ENCODE peak calls at places on chromosomes 5 and 9, in ten cellular contexts. One of them, this sample, is unnamed.

GRCh38 chr5:154274828-154275185 is 84.3 kb downstream of the GALNT10 start:
- DNase-seq in upper lobe of right lung: no peak
- DNase-seq in fibroblast of lung: peak
- DNase-seq in brain microvascular endothelial cell: no peak
- DNase-seq in A549: no peak
- DNase-seq in dorsolateral prefrontal cortex: no peak
- DNase-seq in IMR-90: peak
- DNase-seq in left ventricle myocardium inferior: no peak
- DNase-seq in CD8-positive, alpha-beta memory T cell: no peak
- DNase-seq in aorta: no peak
- DNase-seq in this sample: no peak

GRCh38 chr9:127520941-127521918 is 69.9 kb downstream of the LRSAM1 start:
- DNase-seq in brain microvascular endothelial cell: peak
- DNase-seq in upper lobe of right lung: no peak
- DNase-seq in left ventricle myocardium inferior: no peak
- DNase-seq in dorsolateral prefrontal cortex: no peak
- DNase-seq in fibroblast of lung: peak
- DNase-seq in aorta: peak
- DNase-seq in A549: no peak
- DNase-seq in IMR-90: peak
- DNase-seq in CD8-positive, alpha-beta memory T cell: no peak
- DNase-seq in this sample: no peak

GRCh38 chr9:131942076-131942720 is 137.5 kb downstream of the MED27 start:
- DNase-seq in A549: no peak
- DNase-seq in fibroblast of lung: no peak
- DNase-seq in upper lobe of right lung: no peak
- DNase-seq in IMR-90: peak
- DNase-seq in brain microvascular endothelial cell: no peak
- DNase-seq in left ventricle myocardium inferior: no peak
- DNase-seq in dorsolateral prefrontal cortex: no peak
- DNase-seq in aorta: no peak
- DNase-seq in CD8-positive, alpha-beta memory T cell: no peak
- DNase-seq in this sample: no peak

GRCh38 chr5:93343570-93343969 is 237.4 kb downstream of the NR2F1-AS1 start:
- DNase-seq in brain microvascular endothelial cell: no peak
- DNase-seq in CD8-positive, alpha-beta memory T cell: no peak
- DNase-seq in upper lobe of right lung: no peak
- DNase-seq in IMR-90: peak
- DNase-seq in dorsolateral prefrontal cortex: no peak
- DNase-seq in A549: no peak
- DNase-seq in aorta: no peak
- DNase-seq in fibroblast of lung: peak
- DNase-seq in left ventricle myocardium inferior: no peak
- DNase-seq in this sample: no peak

GRCh38 chr5:133450311-133450710 is 162.0 kb downstream of the FSTL4 start:
- DNase-seq in IMR-90: no peak
- DNase-seq in CD8-positive, alpha-beta memory T cell: no peak
- DNase-seq in brain microvascular endothelial cell: no peak
- DNase-seq in left ventricle myocardium inferior: no peak
- DNase-seq in upper lobe of right lung: no peak
- DNase-seq in dorsolateral prefrontal cortex: no peak
- DNase-seq in aorta: no peak
- DNase-seq in A549: no peak
- DNase-seq in fibroblast of lung: no peak
- DNase-seq in this sample: no peak

GRCh38 chr9:74770508-74771261 is 117.0 kb downstream of the TRPM6 start:
- DNase-seq in left ventricle myocardium inferior: no peak
- DNase-seq in IMR-90: no peak
- DNase-seq in brain microvascular endothelial cell: peak
- DNase-seq in CD8-positive, alpha-beta memory T cell: peak
- DNase-seq in fibroblast of lung: no peak
- DNase-seq in dorsolateral prefrontal cortex: no peak
- DNase-seq in A549: peak
- DNase-seq in upper lobe of right lung: no peak
- DNase-seq in aorta: no peak
- DNase-seq in this sample: peak

GRCh38 chr5:59620535-59621212 is 272.9 kb downstream of the PDE4D start:
- DNase-seq in dorsolateral prefrontal cortex: no peak
- DNase-seq in IMR-90: no peak
- DNase-seq in aorta: no peak
- DNase-seq in fibroblast of lung: peak
- DNase-seq in brain microvascular endothelial cell: no peak
- DNase-seq in upper lobe of right lung: no peak
- DNase-seq in left ventricle myocardium inferior: no peak
- DNase-seq in A549: no peak
- DNase-seq in CD8-positive, alpha-beta memory T cell: no peak
- DNase-seq in this sample: no peak

GRCh38 chr9:115694014-115694413 is 459.6 kb upstream of the PAPPA start:
- DNase-seq in upper lobe of right lung: no peak
- DNase-seq in left ventricle myocardium inferior: no peak
- DNase-seq in aorta: no peak
- DNase-seq in dorsolateral prefrontal cortex: no peak
- DNase-seq in A549: peak
- DNase-seq in brain microvascular endothelial cell: peak
- DNase-seq in IMR-90: peak
- DNase-seq in CD8-positive, alpha-beta memory T cell: no peak
- DNase-seq in fibroblast of lung: peak
- DNase-seq in this sample: peak

GRCh38 chr5:37799865-37800421 is 39.9 kb downstream of the GDNF start:
- DNase-seq in upper lobe of right lung: no peak
- DNase-seq in fibroblast of lung: no peak
- DNase-seq in A549: no peak
- DNase-seq in aorta: no peak
- DNase-seq in brain microvascular endothelial cell: no peak
- DNase-seq in left ventricle myocardium inferior: no peak
- DNase-seq in dorsolateral prefrontal cortex: no peak
- DNase-seq in IMR-90: no peak
- DNase-seq in CD8-positive, alpha-beta memory T cell: no peak
- DNase-seq in this sample: no peak

GRCh38 chr9:14127656-14128055 is 186.3 kb downstream of the NFIB start:
- DNase-seq in CD8-positive, alpha-beta memory T cell: no peak
- DNase-seq in brain microvascular endothelial cell: peak
- DNase-seq in fibroblast of lung: peak
- DNase-seq in left ventricle myocardium inferior: no peak
- DNase-seq in aorta: no peak
- DNase-seq in dorsolateral prefrontal cortex: no peak
- DNase-seq in A549: no peak
- DNase-seq in IMR-90: peak
- DNase-seq in upper lobe of right lung: no peak
- DNase-seq in this sample: no peak

GRCh38 chr5:127696688-127697087 is 6.5 kb upstream of the CCDC192 start:
- DNase-seq in upper lobe of right lung: no peak
- DNase-seq in brain microvascular endothelial cell: peak
- DNase-seq in left ventricle myocardium inferior: no peak
- DNase-seq in CD8-positive, alpha-beta memory T cell: no peak
- DNase-seq in fibroblast of lung: peak
- DNase-seq in A549: no peak
- DNase-seq in dorsolateral prefrontal cortex: no peak
- DNase-seq in IMR-90: peak
- DNase-seq in aorta: no peak
- DNase-seq in this sample: no peak

GRCh38 chr5:137344723-137345322 is 154.3 kb downstream of the SPOCK1 start:
- DNase-seq in fibroblast of lung: peak
- DNase-seq in A549: peak
- DNase-seq in dorsolateral prefrontal cortex: no peak
- DNase-seq in CD8-positive, alpha-beta memory T cell: no peak
- DNase-seq in IMR-90: peak
- DNase-seq in upper lobe of right lung: no peak
- DNase-seq in aorta: no peak
- DNase-seq in left ventricle myocardium inferior: no peak
- DNase-seq in brain microvascular endothelial cell: peak
- DNase-seq in this sample: peak

GRCh38 chr9:112310826-112311225 is 22.6 kb downstream of the PTBP3 start:
- DNase-seq in upper lobe of right lung: no peak
- DNase-seq in CD8-positive, alpha-beta memory T cell: no peak
- DNase-seq in left ventricle myocardium inferior: no peak
- DNase-seq in brain microvascular endothelial cell: no peak
- DNase-seq in dorsolateral prefrontal cortex: no peak
- DNase-seq in IMR-90: no peak
- DNase-seq in fibroblast of lung: no peak
- DNase-seq in A549: no peak
- DNase-seq in aorta: no peak
- DNase-seq in this sample: peak

GRCh38 chr9:136329636-136330405 is 2.5 kb downstream of the GPSM1 start:
- DNase-seq in IMR-90: no peak
- DNase-seq in left ventricle myocardium inferior: no peak
- DNase-seq in upper lobe of right lung: no peak
- DNase-seq in fibroblast of lung: no peak
- DNase-seq in aorta: no peak
- DNase-seq in dorsolateral prefrontal cortex: no peak
- DNase-seq in A549: no peak
- DNase-seq in brain microvascular endothelial cell: no peak
- DNase-seq in CD8-positive, alpha-beta memory T cell: no peak
- DNase-seq in this sample: no peak

GRCh38 chr9:98780059-98780749 is 16.2 kb downstream of the ANKS6 start:
- DNase-seq in fibroblast of lung: no peak
- DNase-seq in CD8-positive, alpha-beta memory T cell: no peak
- DNase-seq in dorsolateral prefrontal cortex: no peak
- DNase-seq in upper lobe of right lung: no peak
- DNase-seq in brain microvascular endothelial cell: no peak
- DNase-seq in left ventricle myocardium inferior: no peak
- DNase-seq in A549: no peak
- DNase-seq in IMR-90: no peak
- DNase-seq in aorta: no peak
- DNase-seq in this sample: no peak

GRCh38 chr5:178467261-178468195 is 122.7 kb downstream of the COL23A1 start:
- DNase-seq in IMR-90: peak
- DNase-seq in aorta: peak
- DNase-seq in fibroblast of lung: no peak
- DNase-seq in CD8-positive, alpha-beta memory T cell: no peak
- DNase-seq in left ventricle myocardium inferior: peak
- DNase-seq in upper lobe of right lung: peak
- DNase-seq in A549: no peak
- DNase-seq in dorsolateral prefrontal cortex: no peak
- DNase-seq in brain microvascular endothelial cell: peak
- DNase-seq in this sample: no peak

GRCh38 chr9:131578778-131579504 is 33.6 kb downstream of the PRRT1B start:
- DNase-seq in brain microvascular endothelial cell: no peak
- DNase-seq in upper lobe of right lung: no peak
- DNase-seq in fibroblast of lung: no peak
- DNase-seq in dorsolateral prefrontal cortex: no peak
- DNase-seq in aorta: peak
- DNase-seq in CD8-positive, alpha-beta memory T cell: peak
- DNase-seq in left ventricle myocardium inferior: no peak
- DNase-seq in A549: no peak
- DNase-seq in IMR-90: no peak
- DNase-seq in this sample: no peak

DNA sequence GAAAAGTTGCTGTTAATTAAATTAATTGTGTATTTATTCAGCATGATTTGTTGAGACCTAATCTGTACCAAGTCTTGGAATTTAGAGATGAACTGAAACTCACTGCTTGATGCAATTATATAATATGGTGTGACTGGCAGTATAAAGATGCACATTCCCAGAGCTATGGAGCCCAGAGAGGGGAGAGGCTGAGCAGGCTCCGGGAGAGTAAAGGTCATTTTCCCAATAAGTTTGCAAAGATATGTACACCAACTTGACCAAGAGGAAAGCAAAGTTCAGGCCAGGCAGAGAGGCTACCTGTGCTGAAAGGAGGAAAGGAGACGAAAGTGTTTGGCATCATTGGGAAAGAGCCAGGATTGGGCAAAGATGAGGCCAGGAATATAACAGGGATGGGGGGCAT is 271.7 kb upstream of the KLF4 start:
- DNase-seq in aorta: no peak
- DNase-seq in A549: no peak
- DNase-seq in CD8-positive, alpha-beta memory T cell: no peak
- DNase-seq in dorsolateral prefrontal cortex: no peak
- DNase-seq in left ventricle myocardium inferior: no peak
- DNase-seq in IMR-90: no peak
- DNase-seq in upper lobe of right lung: no peak
- DNase-seq in brain microvascular endothelial cell: no peak
- DNase-seq in fibroblast of lung: no peak
- DNase-seq in this sample: no peak
- H3K27ac ChIP-seq in aorta: no peak
- H3K27ac ChIP-seq in A549: no peak
- H3K27ac ChIP-seq in CD8-positive, alpha-beta memory T cell: no peak
- H3K27ac ChIP-seq in dorsolateral prefrontal cortex: no peak
- H3K27ac ChIP-seq in left ventricle myocardium inferior: peak
- H3K27ac ChIP-seq in IMR-90: no peak
- H3K27ac ChIP-seq in upper lobe of right lung: peak
- H3K27ac ChIP-seq in brain microvascular endothelial cell: no peak
- H3K27ac ChIP-seq in fibroblast of lung: no peak
- H3K27ac ChIP-seq in this sample: no peak

GRCh38 chr9:93128011-93128714 is 5.9 kb downstream of the NINJ1 start:
- DNase-seq in dorsolateral prefrontal cortex: no peak
- DNase-seq in CD8-positive, alpha-beta memory T cell: no peak
- DNase-seq in A549: no peak
- DNase-seq in fibroblast of lung: no peak
- DNase-seq in aorta: peak
- DNase-seq in brain microvascular endothelial cell: no peak
- DNase-seq in left ventricle myocardium inferior: no peak
- DNase-seq in IMR-90: no peak
- DNase-seq in upper lobe of right lung: peak
- DNase-seq in this sample: no peak
- H3K4me3 ChIP-seq in dorsolateral prefrontal cortex: peak
- H3K4me3 ChIP-seq in CD8-positive, alpha-beta memory T cell: no peak
- H3K4me3 ChIP-seq in A549: no peak
- H3K4me3 ChIP-seq in fibroblast of lung: no peak
- H3K4me3 ChIP-seq in aorta: no peak
- H3K4me3 ChIP-seq in brain microvascular endothelial cell: no peak
- H3K4me3 ChIP-seq in left ventricle myocardium inferior: no peak
- H3K4me3 ChIP-seq in IMR-90: no peak
- H3K4me3 ChIP-seq in upper lobe of right lung: no peak
- H3K4me3 ChIP-seq in this sample: no peak

DNA sequence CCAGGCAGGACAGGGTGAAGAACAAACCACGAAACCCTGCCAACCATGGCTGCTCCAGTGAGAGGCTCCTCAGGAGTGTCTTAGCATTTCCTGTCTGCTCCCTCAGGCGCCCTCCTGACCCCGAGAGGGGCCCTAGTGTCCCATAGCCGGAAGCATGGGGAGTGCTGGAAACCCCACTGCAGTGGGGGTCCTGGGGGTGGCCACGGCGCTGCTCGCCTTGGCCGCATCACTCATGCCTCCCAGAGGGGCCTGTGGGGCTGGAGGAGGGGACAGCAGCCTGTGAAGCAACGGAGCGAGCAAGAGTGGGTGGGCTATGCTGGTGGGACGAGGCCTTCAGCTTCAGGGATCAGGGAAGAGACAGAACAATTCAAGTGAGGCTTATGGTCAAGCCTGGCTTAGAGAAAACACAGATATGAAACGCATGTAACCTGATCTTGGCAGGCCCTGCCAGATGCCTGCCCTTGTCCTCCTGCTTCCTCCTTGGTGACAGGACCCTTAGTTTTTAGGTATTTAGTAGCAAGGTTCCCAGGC is 219.1 kb downstream of the FANCC start:
- DNase-seq in IMR-90: no peak
- DNase-seq in left ventricle myocardium inferior: no peak
- DNase-seq in aorta: no peak
- DNase-seq in brain microvascular endothelial cell: no peak
- DNase-seq in A549: no peak
- DNase-seq in upper lobe of right lung: no peak
- DNase-seq in dorsolateral prefrontal cortex: no peak
- DNase-seq in fibroblast of lung: no peak
- DNase-seq in CD8-positive, alpha-beta memory T cell: no peak
- DNase-seq in this sample: no peak
- H3K27ac ChIP-seq in IMR-90: no peak
- H3K27ac ChIP-seq in left ventricle myocardium inferior: peak
- H3K27ac ChIP-seq in aorta: peak
- H3K27ac ChIP-seq in brain microvascular endothelial cell: no peak
- H3K27ac ChIP-seq in A549: no peak
- H3K27ac ChIP-seq in upper lobe of right lung: no peak
- H3K27ac ChIP-seq in dorsolateral prefrontal cortex: peak
- H3K27ac ChIP-seq in fibroblast of lung: no peak
- H3K27ac ChIP-seq in CD8-positive, alpha-beta memory T cell: no peak
- H3K27ac ChIP-seq in this sample: no peak

GRCh38 chr5:159106569-159107282 is 7.0 kb upstream of the EBF1 start:
- DNase-seq in brain microvascular endothelial cell: peak
- DNase-seq in CD8-positive, alpha-beta memory T cell: peak
- DNase-seq in left ventricle myocardium inferior: peak
- DNase-seq in dorsolateral prefrontal cortex: peak
- DNase-seq in fibroblast of lung: peak
- DNase-seq in aorta: peak
- DNase-seq in upper lobe of right lung: peak
- DNase-seq in IMR-90: peak
- DNase-seq in A549: peak
- DNase-seq in this sample: peak
- H3K4me3 ChIP-seq in brain microvascular endothelial cell: peak
- H3K4me3 ChIP-seq in CD8-positive, alpha-beta memory T cell: peak
- H3K4me3 ChIP-seq in left ventricle myocardium inferior: peak
- H3K4me3 ChIP-seq in dorsolateral prefrontal cortex: peak
- H3K4me3 ChIP-seq in fibroblast of lung: peak
- H3K4me3 ChIP-seq in aorta: no peak
- H3K4me3 ChIP-seq in upper lobe of right lung: peak
- H3K4me3 ChIP-seq in IMR-90: no peak
- H3K4me3 ChIP-seq in A549: peak
- H3K4me3 ChIP-seq in this sample: peak

This sample was measured in WERI-Rb-1.